ENCODE peak calls at places on chromosomes 5 and 9, in seven cellular contexts. D is SK-N-SH, F is HCT116, T is H1, L is K562, Y is GM12878, A is HepG2. B is an unnamed sample.

GRCh38 chr5:66558562-66558961 is 37.6 kb upstream of the MAST4 start:
- DNase-seq in A (no peak), D (no peak), L (no peak), T (no peak), F (no peak), Y (peak; percentile 21), B (no peak)

GRCh38 chr9:137391411-137391754 is 31.6 kb downstream of the EXD3 start:
- DNase-seq in D (no peak), Y (no peak), L (no peak), A (no peak), T (no peak), F (no peak), B (no peak)

GRCh38 chr9:4713849-4714248 is 27.2 kb downstream of the AK3 start:
- DNase-seq in L (no peak), D (no peak), Y (no peak), T (no peak), F (no peak), A (no peak), B (no peak)

GRCh38 chr5:77952811-77953210 is 176.7 kb upstream of the TBCA start:
- DNase-seq in Y (no peak), L (no peak), F (no peak), T (no peak), D (no peak), A (no peak), B (no peak)

GRCh38 chr5:168188182-168188581 is 103.3 kb upstream of the WWC1 start:
- DNase-seq in A (no peak), Y (no peak), F (no peak), L (no peak), T (no peak), D (no peak), B (no peak)

GRCh38 chr5:57117601-57118000 is 56.3 kb upstream of the GPBP1 start:
- DNase-seq in A (no peak), Y (peak; percentile 7), D (no peak), F (no peak), L (no peak), T (no peak), B (no peak)

GRCh38 chr9:119802621-119803020 is 433.4 kb upstream of the BRINP1 start:
- DNase-seq in L (no peak), T (peak; percentile 47), D (no peak), Y (no peak), A (no peak), F (no peak), B (no peak)

GRCh38 chr5:158754018-158754514 is 345.6 kb downstream of the EBF1 start:
- DNase-seq in D (no peak), T (no peak), F (no peak), L (no peak), A (no peak), Y (no peak), B (no peak)

GRCh38 chr9:126839301-126839700 is 21.1 kb upstream of the ZBTB34 start:
- DNase-seq in D (no peak), F (no peak), Y (no peak), A (no peak), L (no peak), T (no peak), B (no peak)

GRCh38 chr5:157892974-157893373 is 34.0 kb upstream of the CLINT1 start:
- DNase-seq in T (no peak), D (no peak), L (no peak), Y (no peak), F (no peak), A (no peak), B (no peak)

GRCh38 chr5:180860887-180861822 is at the start of gene ZFP62:
- DNase-seq in F (peak; percentile 85), D (peak; percentile 94), T (peak; percentile 95), A (peak; percentile 77), Y (peak; percentile 62), L (peak; percentile 90), B (peak; percentile 86)

GRCh38 chr5:44774279-44774880 is 34.4 kb upstream of the MRPS30 start:
- DNase-seq in Y (no peak), L (peak; percentile 29), D (peak; percentile 20), A (peak; percentile 34), F (peak; percentile 38), T (no peak), B (peak; percentile 70)

GRCh38 chr5:79829260-79829659 is 139.6 kb downstream of the CMYA5 start:
- DNase-seq in Y (no peak), L (no peak), A (no peak), F (no peak), T (peak; percentile 74), D (no peak), B (no peak)

GRCh38 chr9:79709945-79710674 is 138.3 kb downstream of the TLE4 start:
- DNase-seq in T (no peak), A (no peak), L (no peak), D (no peak), Y (no peak), F (no peak), B (no peak)

GRCh38 chr9:107024193-107024592 is 161.2 kb downstream of the ZNF462 start:
- DNase-seq in A (no peak), F (no peak), D (no peak), T (no peak), Y (peak; percentile 45), L (no peak), B (no peak)

GRCh38 chr5:140605879-140606278 is 27.1 kb downstream of the CD14 start:
- DNase-seq in Y (no peak), F (no peak), A (no peak), D (no peak), L (no peak), T (no peak), B (no peak)

GRCh38 chr9:11931109-11931508 is 762.1 kb upstream of the TYRP1 start:
- DNase-seq in L (no peak), F (no peak), Y (no peak), D (no peak), T (no peak), A (no peak), B (no peak)

GRCh38 chr9:104961238-104961637 is 33.3 kb upstream of the ABCA1 start:
- DNase-seq in Y (peak; percentile 2), F (no peak), T (peak; percentile 54), L (peak; percentile 27), A (peak; percentile 72), D (peak; percentile 25), B (no peak)

GRCh38 chr9:135291165-135291564 is 188.4 kb upstream of the PPP1R26 start:
- DNase-seq in A (no peak), Y (no peak), F (no peak), D (peak; percentile 56), L (no peak), T (no peak), B (no peak)

GRCh38 chr5:151200913-151201445 is 22.9 kb downstream of the CCDC69 start:
- DNase-seq in D (no peak), L (no peak), F (no peak), A (no peak), T (no peak), Y (no peak), B (no peak)

GRCh38 chr5:377326-377981 is 55.9 kb downstream of the AHRR start:
- DNase-seq in A (no peak), T (peak; percentile 35), F (no peak), L (no peak), Y (no peak), D (no peak), B (no peak)

GRCh38 chr9:116566677-116567488 is 120.2 kb upstream of the TRIM32 start:
- DNase-seq in F (no peak), A (peak; percentile 96), T (no peak), D (no peak), Y (no peak), L (no peak), B (no peak)

GRCh38 chr5:56735845-56736641 is 79.3 kb upstream of the MAP3K1 start:
- DNase-seq in T (no peak), F (no peak), D (no peak), L (no peak), Y (no peak), A (no peak), B (no peak)

GRCh38 chr5:160259341-160259740 is 30.0 kb downstream of the FABP6 start:
- DNase-seq in L (no peak), A (no peak), D (no peak), Y (no peak), F (no peak), T (no peak), B (no peak)

GRCh38 chr5:60843693-60844428 is at the start of gene ELOVL7:
- DNase-seq in D (peak; percentile 87), L (peak; percentile 83), F (peak; percentile 66), A (peak; percentile 59), T (peak; percentile 92), Y (no peak), B (peak; percentile 93)

GRCh38 chr9:13627502-13627901 is 348.0 kb upstream of the MPDZ start:
- DNase-seq in L (no peak), A (no peak), Y (no peak), F (no peak), T (no peak), D (no peak), B (no peak)
- TF ChIP-seq JUND in L (no peak), A (no peak), Y (no peak), F (no peak), T (no peak), D (no peak), B (no peak)

GRCh38 chr9:91782711-91783214 is 167.3 kb downstream of the ROR2 start:
- DNase-seq in A (no peak), L (no peak), D (no peak), T (no peak), F (no peak), Y (no peak), B (no peak)
- TF ChIP-seq JUND in A (no peak), L (no peak), D (no peak), T (no peak), F (no peak), Y (no peak), B (no peak)

DNA sequence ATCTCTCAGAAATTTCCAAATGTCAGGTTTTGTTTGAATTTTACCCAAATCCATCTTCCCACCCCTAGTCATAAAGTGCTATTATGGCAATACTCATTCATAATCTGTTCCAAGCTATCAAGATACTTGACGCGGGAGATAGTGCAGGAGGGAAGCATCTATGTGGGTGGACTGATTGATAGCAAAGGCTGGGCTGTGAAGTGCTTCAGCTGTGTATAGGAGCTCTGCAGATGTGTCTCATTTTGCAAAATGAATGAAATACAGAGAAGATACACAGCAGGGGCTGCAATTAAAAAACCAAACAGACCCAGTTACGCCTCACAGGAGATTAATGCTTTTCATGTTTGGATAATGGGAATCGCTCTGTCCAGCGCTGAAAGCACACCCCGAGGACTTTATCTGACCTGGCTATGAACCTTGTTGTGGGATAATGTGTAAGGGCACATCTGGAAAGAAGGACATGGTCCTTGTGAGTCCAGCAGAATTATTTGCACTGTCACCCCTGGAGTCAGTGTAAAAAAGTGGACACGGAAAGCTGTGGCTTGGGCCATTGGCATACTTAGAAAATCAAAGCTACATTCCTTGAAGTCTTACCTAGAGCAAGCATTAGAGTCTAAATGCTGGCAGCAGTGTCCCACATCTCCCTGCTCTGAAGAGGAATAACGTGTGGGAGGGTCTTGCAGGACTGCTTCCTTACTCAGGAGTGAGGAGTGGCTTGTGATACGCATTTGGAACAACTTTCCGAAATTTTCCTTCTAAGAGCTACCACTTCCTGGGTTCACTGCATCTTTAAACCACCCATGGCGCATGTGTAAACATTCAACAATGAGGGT is 2.5 kb downstream of the SH3RF2 start:
- DNase-seq in T (no peak), A (no peak), D (peak; percentile 62), L (no peak), Y (no peak), F (no peak), B (no peak)
- TF ChIP-seq JUND in T (no peak), A (no peak), D (no peak), L (no peak), Y (no peak), F (no peak), B (no peak)

DNA sequence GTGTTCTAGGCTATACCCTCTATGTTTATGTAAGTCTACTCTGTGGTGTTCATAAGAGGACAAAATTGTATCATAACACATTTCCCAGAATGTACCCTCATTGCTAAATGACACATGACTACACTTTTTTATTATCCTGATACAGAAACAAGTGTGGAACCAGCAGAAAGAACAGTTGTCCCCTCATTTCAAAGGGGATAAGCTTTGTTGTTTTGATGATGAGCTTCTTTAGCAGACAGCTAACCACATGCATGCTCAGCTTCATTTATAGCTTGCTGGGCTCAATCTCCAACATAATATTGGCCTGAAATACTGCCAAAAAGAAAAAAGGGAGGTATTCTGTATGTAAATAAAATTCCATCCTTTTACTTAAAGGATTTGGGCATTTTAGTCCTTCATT is 120.3 kb downstream of the SPATA31D1 start:
- DNase-seq in D (no peak), Y (no peak), F (no peak), A (no peak), L (no peak), T (no peak), B (no peak)
- TF ChIP-seq JUND in D (no peak), Y (no peak), F (no peak), A (no peak), L (no peak), T (no peak), B (no peak)

B was measured in T47D.